ENCODE peak calls at places on chromosomes 4 and X, in nine cellular contexts. One of them, this sample, is unnamed.

GRCh38 chrX:153906126-153906917 is 1.8 kb downstream of the AVPR2 start:
- DNase-seq in BE2C: no peak
- DNase-seq in colonic mucosa: no peak
- DNase-seq in fibroblast of pulmonary artery: no peak
- DNase-seq in GM13976: no peak
- DNase-seq in endodermal cell: peak
- DNase-seq in fibroblast of lung: no peak
- DNase-seq in cardiac muscle cell: no peak
- DNase-seq in cardiac fibroblast: no peak
- DNase-seq in this sample: no peak

GRCh38 chr4:161949941-161950725 is 213.7 kb downstream of the FSTL5 start:
- DNase-seq in BE2C: no peak
- DNase-seq in fibroblast of lung: no peak
- DNase-seq in GM13976: no peak
- DNase-seq in fibroblast of pulmonary artery: peak
- DNase-seq in cardiac muscle cell: peak
- DNase-seq in colonic mucosa: no peak
- DNase-seq in endodermal cell: no peak
- DNase-seq in cardiac fibroblast: no peak
- DNase-seq in this sample: no peak

GRCh38 chrX:40644821-40645358 is 2.5 kb downstream of the CXorf38 start:
- DNase-seq in fibroblast of pulmonary artery: peak
- DNase-seq in fibroblast of lung: peak
- DNase-seq in endodermal cell: no peak
- DNase-seq in cardiac fibroblast: peak
- DNase-seq in colonic mucosa: peak
- DNase-seq in GM13976: peak
- DNase-seq in cardiac muscle cell: peak
- DNase-seq in BE2C: peak
- DNase-seq in this sample: peak

GRCh38 chr4:183289688-183290087 is 30.4 kb downstream of the CLDN22 start:
- DNase-seq in fibroblast of pulmonary artery: no peak
- DNase-seq in GM13976: no peak
- DNase-seq in endodermal cell: peak
- DNase-seq in fibroblast of lung: no peak
- DNase-seq in colonic mucosa: no peak
- DNase-seq in BE2C: peak
- DNase-seq in cardiac muscle cell: no peak
- DNase-seq in cardiac fibroblast: no peak
- DNase-seq in this sample: no peak

GRCh38 chr4:187436251-187436650 is 559.3 kb upstream of the ZFP42 start:
- DNase-seq in endodermal cell: no peak
- DNase-seq in cardiac fibroblast: no peak
- DNase-seq in fibroblast of lung: no peak
- DNase-seq in cardiac muscle cell: no peak
- DNase-seq in colonic mucosa: no peak
- DNase-seq in fibroblast of pulmonary artery: no peak
- DNase-seq in BE2C: no peak
- DNase-seq in GM13976: no peak
- DNase-seq in this sample: no peak

GRCh38 chr4:47002593-47002992 is 9.2 kb upstream of the GABRA4 start:
- DNase-seq in cardiac muscle cell: peak
- DNase-seq in fibroblast of pulmonary artery: peak
- DNase-seq in colonic mucosa: no peak
- DNase-seq in cardiac fibroblast: peak
- DNase-seq in endodermal cell: no peak
- DNase-seq in GM13976: no peak
- DNase-seq in BE2C: no peak
- DNase-seq in fibroblast of lung: peak
- DNase-seq in this sample: no peak

GRCh38 chr4:54658321-54659093 is 750 bp downstream of the KIT start:
- DNase-seq in cardiac fibroblast: peak
- DNase-seq in fibroblast of lung: peak
- DNase-seq in cardiac muscle cell: peak
- DNase-seq in fibroblast of pulmonary artery: peak
- DNase-seq in BE2C: peak
- DNase-seq in colonic mucosa: peak
- DNase-seq in GM13976: peak
- DNase-seq in endodermal cell: peak
- DNase-seq in this sample: peak

GRCh38 chr4:67320645-67321044 is 224.7 kb downstream of the CENPC start:
- DNase-seq in fibroblast of pulmonary artery: no peak
- DNase-seq in BE2C: no peak
- DNase-seq in colonic mucosa: no peak
- DNase-seq in GM13976: no peak
- DNase-seq in cardiac muscle cell: peak
- DNase-seq in endodermal cell: no peak
- DNase-seq in cardiac fibroblast: no peak
- DNase-seq in fibroblast of lung: no peak
- DNase-seq in this sample: no peak

GRCh38 chr4:40587826-40588225 is 41.8 kb downstream of the RBM47 start:
- DNase-seq in BE2C: no peak
- DNase-seq in fibroblast of pulmonary artery: peak
- DNase-seq in cardiac fibroblast: peak
- DNase-seq in endodermal cell: no peak
- DNase-seq in GM13976: no peak
- DNase-seq in fibroblast of lung: peak
- DNase-seq in cardiac muscle cell: peak
- DNase-seq in colonic mucosa: no peak
- DNase-seq in this sample: no peak

GRCh38 chr4:4590496-4590895 is 48.6 kb upstream of the STX18 start:
- DNase-seq in fibroblast of pulmonary artery: peak
- DNase-seq in colonic mucosa: no peak
- DNase-seq in BE2C: no peak
- DNase-seq in GM13976: no peak
- DNase-seq in cardiac muscle cell: no peak
- DNase-seq in cardiac fibroblast: peak
- DNase-seq in endodermal cell: no peak
- DNase-seq in fibroblast of lung: peak
- DNase-seq in this sample: no peak

GRCh38 chr4:133981327-133981726 is 220.3 kb downstream of the PABPC4L start:
- DNase-seq in fibroblast of lung: no peak
- DNase-seq in GM13976: no peak
- DNase-seq in fibroblast of pulmonary artery: no peak
- DNase-seq in endodermal cell: no peak
- DNase-seq in cardiac muscle cell: no peak
- DNase-seq in BE2C: no peak
- DNase-seq in colonic mucosa: no peak
- DNase-seq in cardiac fibroblast: no peak
- DNase-seq in this sample: no peak

GRCh38 chr4:86106475-86106874 is 253.4 kb downstream of the MAPK10 start:
- DNase-seq in fibroblast of lung: no peak
- DNase-seq in cardiac fibroblast: peak
- DNase-seq in endodermal cell: no peak
- DNase-seq in cardiac muscle cell: no peak
- DNase-seq in GM13976: no peak
- DNase-seq in colonic mucosa: no peak
- DNase-seq in fibroblast of pulmonary artery: no peak
- DNase-seq in BE2C: no peak
- DNase-seq in this sample: no peak

GRCh38 chr4:141702472-141703182 is 66.2 kb downstream of the IL15 start:
- DNase-seq in endodermal cell: peak
- DNase-seq in GM13976: no peak
- DNase-seq in BE2C: peak
- DNase-seq in cardiac fibroblast: peak
- DNase-seq in fibroblast of pulmonary artery: peak
- DNase-seq in colonic mucosa: no peak
- DNase-seq in cardiac muscle cell: peak
- DNase-seq in fibroblast of lung: peak
- DNase-seq in this sample: no peak

GRCh38 chr4:141705048-141705746 is 68.8 kb downstream of the IL15 start:
- DNase-seq in BE2C: no peak
- DNase-seq in GM13976: peak
- DNase-seq in fibroblast of lung: no peak
- DNase-seq in cardiac fibroblast: no peak
- DNase-seq in endodermal cell: no peak
- DNase-seq in fibroblast of pulmonary artery: no peak
- DNase-seq in colonic mucosa: no peak
- DNase-seq in cardiac muscle cell: no peak
- DNase-seq in this sample: peak

GRCh38 chr4:141705747-141706377 is 69.5 kb downstream of the IL15 start:
- DNase-seq in endodermal cell: no peak
- DNase-seq in cardiac fibroblast: no peak
- DNase-seq in BE2C: no peak
- DNase-seq in cardiac muscle cell: no peak
- DNase-seq in fibroblast of pulmonary artery: no peak
- DNase-seq in GM13976: no peak
- DNase-seq in fibroblast of lung: peak
- DNase-seq in colonic mucosa: no peak
- DNase-seq in this sample: no peak

GRCh38 chr4:141706445-141706844 is 70.1 kb downstream of the IL15 start:
- DNase-seq in BE2C: no peak
- DNase-seq in cardiac muscle cell: no peak
- DNase-seq in fibroblast of lung: peak
- DNase-seq in GM13976: no peak
- DNase-seq in endodermal cell: no peak
- DNase-seq in fibroblast of pulmonary artery: no peak
- DNase-seq in colonic mucosa: no peak
- DNase-seq in cardiac fibroblast: no peak
- DNase-seq in this sample: no peak

GRCh38 chr4:141703497-141703896 is 67.1 kb downstream of the IL15 start:
- DNase-seq in GM13976: no peak
- DNase-seq in fibroblast of lung: no peak
- DNase-seq in BE2C: no peak
- DNase-seq in cardiac fibroblast: no peak
- DNase-seq in colonic mucosa: no peak
- DNase-seq in fibroblast of pulmonary artery: no peak
- DNase-seq in cardiac muscle cell: no peak
- DNase-seq in endodermal cell: no peak
- DNase-seq in this sample: no peak
- TF ChIP-seq CTCF in GM13976: no peak
- TF ChIP-seq CTCF in fibroblast of lung: no peak
- TF ChIP-seq CTCF in BE2C: peak
- TF ChIP-seq CTCF in cardiac fibroblast: no peak
- TF ChIP-seq CTCF in colonic mucosa: no peak
- TF ChIP-seq CTCF in fibroblast of pulmonary artery: no peak
- TF ChIP-seq CTCF in cardiac muscle cell: peak
- TF ChIP-seq CTCF in endodermal cell: no peak
- TF ChIP-seq CTCF in this sample: no peak

GRCh38 chr4:140351778-140352177 is 21.7 kb upstream of the SCOC start:
- DNase-seq in endodermal cell: no peak
- DNase-seq in cardiac muscle cell: no peak
- DNase-seq in BE2C: no peak
- DNase-seq in fibroblast of pulmonary artery: no peak
- DNase-seq in cardiac fibroblast: no peak
- DNase-seq in fibroblast of lung: no peak
- DNase-seq in GM13976: no peak
- DNase-seq in colonic mucosa: no peak
- DNase-seq in this sample: no peak
- TF ChIP-seq CTCF in endodermal cell: no peak
- TF ChIP-seq CTCF in cardiac muscle cell: no peak
- TF ChIP-seq CTCF in BE2C: no peak
- TF ChIP-seq CTCF in fibroblast of pulmonary artery: no peak
- TF ChIP-seq CTCF in cardiac fibroblast: no peak
- TF ChIP-seq CTCF in fibroblast of lung: no peak
- TF ChIP-seq CTCF in GM13976: no peak
- TF ChIP-seq CTCF in colonic mucosa: no peak
- TF ChIP-seq CTCF in this sample: no peak

GRCh38 chr4:106691749-106692148 is 323.2 kb upstream of the GIMD1 start:
- DNase-seq in colonic mucosa: no peak
- DNase-seq in GM13976: no peak
- DNase-seq in endodermal cell: no peak
- DNase-seq in cardiac fibroblast: peak
- DNase-seq in fibroblast of pulmonary artery: peak
- DNase-seq in cardiac muscle cell: no peak
- DNase-seq in BE2C: no peak
- DNase-seq in fibroblast of lung: no peak
- DNase-seq in this sample: no peak
- TF ChIP-seq CTCF in colonic mucosa: no peak
- TF ChIP-seq CTCF in GM13976: no peak
- TF ChIP-seq CTCF in endodermal cell: peak
- TF ChIP-seq CTCF in cardiac fibroblast: peak
- TF ChIP-seq CTCF in fibroblast of pulmonary artery: peak
- TF ChIP-seq CTCF in cardiac muscle cell: peak
- TF ChIP-seq CTCF in BE2C: peak
- TF ChIP-seq CTCF in fibroblast of lung: no peak
- TF ChIP-seq CTCF in this sample: no peak

DNA sequence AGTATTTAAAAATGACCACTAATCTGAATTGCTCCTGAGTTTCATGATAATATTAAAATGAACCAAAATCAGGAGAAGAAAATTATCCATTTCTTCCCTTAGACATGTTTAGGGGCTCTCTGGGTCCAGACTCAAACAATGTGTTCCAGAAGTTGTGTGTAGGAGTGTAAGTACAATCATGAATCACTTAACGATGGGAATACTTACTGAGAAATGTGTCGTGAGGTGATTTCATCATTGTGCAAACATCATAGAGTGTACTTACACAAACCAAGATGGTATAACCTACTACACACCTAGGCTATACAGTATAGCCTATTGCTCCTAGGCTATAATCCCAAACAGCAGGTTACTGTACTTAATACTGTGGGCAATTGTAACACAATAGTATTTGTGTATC is 74.8 kb downstream of the STPG2 start:
- DNase-seq in fibroblast of pulmonary artery: no peak
- DNase-seq in cardiac fibroblast: no peak
- DNase-seq in colonic mucosa: no peak
- DNase-seq in fibroblast of lung: no peak
- DNase-seq in GM13976: no peak
- DNase-seq in cardiac muscle cell: no peak
- DNase-seq in endodermal cell: no peak
- DNase-seq in BE2C: no peak
- DNase-seq in this sample: no peak
- TF ChIP-seq CTCF in fibroblast of pulmonary artery: no peak
- TF ChIP-seq CTCF in cardiac fibroblast: no peak
- TF ChIP-seq CTCF in colonic mucosa: no peak
- TF ChIP-seq CTCF in fibroblast of lung: no peak
- TF ChIP-seq CTCF in GM13976: no peak
- TF ChIP-seq CTCF in cardiac muscle cell: no peak
- TF ChIP-seq CTCF in endodermal cell: no peak
- TF ChIP-seq CTCF in BE2C: no peak
- TF ChIP-seq CTCF in this sample: no peak

DNA sequence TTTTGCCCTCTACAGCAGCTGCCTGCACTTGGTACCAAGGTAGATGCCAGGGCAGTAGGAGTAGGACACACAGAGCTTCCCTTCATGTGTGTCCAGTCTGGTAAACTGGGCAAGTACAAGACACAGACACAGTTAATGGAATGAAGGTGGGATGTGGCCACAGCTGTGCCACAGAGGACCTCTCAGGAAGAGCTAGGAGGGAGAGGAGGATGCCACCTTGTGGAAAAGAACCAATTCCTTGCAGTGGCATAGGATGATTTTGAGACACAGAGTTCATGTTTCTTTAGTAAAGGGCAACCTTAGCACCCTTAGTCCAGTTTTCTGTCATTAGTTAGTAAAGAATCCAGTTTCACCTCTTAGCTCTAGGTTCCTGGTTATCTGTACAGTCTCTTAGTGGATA is 36.3 kb upstream of the TBC1D14 start:
- DNase-seq in fibroblast of lung: peak
- DNase-seq in BE2C: no peak
- DNase-seq in cardiac muscle cell: peak
- DNase-seq in fibroblast of pulmonary artery: peak
- DNase-seq in GM13976: no peak
- DNase-seq in cardiac fibroblast: peak
- DNase-seq in endodermal cell: no peak
- DNase-seq in colonic mucosa: no peak
- DNase-seq in this sample: no peak
- TF ChIP-seq CTCF in fibroblast of lung: peak
- TF ChIP-seq CTCF in BE2C: peak
- TF ChIP-seq CTCF in cardiac muscle cell: peak
- TF ChIP-seq CTCF in fibroblast of pulmonary artery: peak
- TF ChIP-seq CTCF in GM13976: peak
- TF ChIP-seq CTCF in cardiac fibroblast: no peak
- TF ChIP-seq CTCF in endodermal cell: no peak
- TF ChIP-seq CTCF in colonic mucosa: no peak
- TF ChIP-seq CTCF in this sample: peak

This sample was measured in GM10248.